ENCODE peak calls at places on chromosomes 12 and 14, in four cellular contexts. One of them, this sample, is unnamed.

GRCh38 chr12:92078167-92079053 is 67.2 kb downstream of the BTG1 start:
- DNase-seq in posterior vena cava: no peak
- DNase-seq in AML-193: peak; percentile 32
- DNase-seq in iris pigment epithelial cell: peak; percentile 95
- DNase-seq in this sample: no peak

GRCh38 chr12:48027183-48028002 is 23.1 kb upstream of the COL2A1 start:
- DNase-seq in posterior vena cava: no peak
- DNase-seq in iris pigment epithelial cell: no peak
- DNase-seq in AML-193: no peak
- DNase-seq in this sample: peak; percentile 49

GRCh38 chr12:121894633-121895032 is 6.0 kb downstream of the PSMD9 start:
- DNase-seq in iris pigment epithelial cell: peak; percentile 69
- DNase-seq in AML-193: peak; percentile 11
- DNase-seq in posterior vena cava: no peak
- DNase-seq in this sample: no peak

GRCh38 chr14:36553650-36554260 is 28.7 kb downstream of the NKX2-8 start:
- DNase-seq in posterior vena cava: no peak
- DNase-seq in AML-193: peak; percentile 1
- DNase-seq in iris pigment epithelial cell: peak; percentile 63
- DNase-seq in this sample: no peak

GRCh38 chr12:3933074-3933818 is 60.0 kb upstream of the PARP11 start:
- DNase-seq in iris pigment epithelial cell: no peak
- DNase-seq in AML-193: no peak
- DNase-seq in posterior vena cava: no peak
- DNase-seq in this sample: no peak

GRCh38 chr14:75497191-75497590 is 25.1 kb upstream of the BATF start:
- DNase-seq in iris pigment epithelial cell: no peak
- DNase-seq in AML-193: peak; percentile 16
- DNase-seq in posterior vena cava: no peak
- DNase-seq in this sample: peak; percentile 40

GRCh38 chr12:75738486-75738885 is 227.1 kb upstream of the KRR1 start:
- DNase-seq in iris pigment epithelial cell: peak; percentile 35
- DNase-seq in posterior vena cava: no peak
- DNase-seq in AML-193: no peak
- DNase-seq in this sample: no peak

GRCh38 chr12:7797698-7798398 is 8.6 kb downstream of the NANOG start:
- DNase-seq in iris pigment epithelial cell: peak; percentile 31
- DNase-seq in posterior vena cava: no peak
- DNase-seq in AML-193: no peak
- DNase-seq in this sample: no peak

GRCh38 chr12:67482751-67483661 is 165.5 kb upstream of the DYRK2 start:
- DNase-seq in iris pigment epithelial cell: peak; percentile 52
- DNase-seq in posterior vena cava: peak; percentile 84
- DNase-seq in AML-193: no peak
- DNase-seq in this sample: no peak

GRCh38 chr12:52715416-52715815 is 12.1 kb upstream of the KRT77 start:
- DNase-seq in posterior vena cava: peak; percentile 62
- DNase-seq in AML-193: no peak
- DNase-seq in iris pigment epithelial cell: no peak
- DNase-seq in this sample: no peak

GRCh38 chr12:125276567-125276966 is 211.3 kb downstream of the AACS start:
- DNase-seq in posterior vena cava: peak; percentile 29
- DNase-seq in AML-193: no peak
- DNase-seq in iris pigment epithelial cell: no peak
- DNase-seq in this sample: no peak

GRCh38 chr12:105256921-105257320 is 20.9 kb upstream of the APPL2 start:
- DNase-seq in iris pigment epithelial cell: peak; percentile 83
- DNase-seq in posterior vena cava: no peak
- DNase-seq in AML-193: no peak
- DNase-seq in this sample: no peak

GRCh38 chr12:113862570-113863454 is 103.3 kb downstream of the RBM19 start:
- DNase-seq in iris pigment epithelial cell: peak; percentile 79
- DNase-seq in AML-193: no peak
- DNase-seq in posterior vena cava: no peak
- DNase-seq in this sample: no peak

GRCh38 chr14:73502017-73502619 is 11.4 kb downstream of the RIOX1 start:
- DNase-seq in AML-193: no peak
- DNase-seq in iris pigment epithelial cell: peak; percentile 16
- DNase-seq in posterior vena cava: no peak
- DNase-seq in this sample: no peak

GRCh38 chr14:105385322-105385637 is 13.1 kb upstream of the TEX22 start:
- DNase-seq in AML-193: no peak
- DNase-seq in iris pigment epithelial cell: no peak
- DNase-seq in posterior vena cava: peak; percentile 42
- DNase-seq in this sample: no peak

GRCh38 chr12:103930787-103931536 is 752 bp downstream of the HSP90B1 start:
- DNase-seq in AML-193: peak; percentile 23
- DNase-seq in posterior vena cava: peak; percentile 82
- DNase-seq in iris pigment epithelial cell: peak; percentile 55
- DNase-seq in this sample: no peak

GRCh38 chr12:55652352-55652751 is 15.7 kb downstream of the OR10P1 start:
- DNase-seq in AML-193: no peak
- DNase-seq in posterior vena cava: no peak
- DNase-seq in iris pigment epithelial cell: no peak
- DNase-seq in this sample: no peak

GRCh38 chr14:90726656-90727055 is 89.6 kb downstream of the TTC7B start:
- DNase-seq in posterior vena cava: peak; percentile 81
- DNase-seq in iris pigment epithelial cell: peak; percentile 75
- DNase-seq in AML-193: no peak
- DNase-seq in this sample: no peak

GRCh38 chr12:116481726-116482125 is 77.5 kb upstream of the MAP1LC3B2 start:
- DNase-seq in AML-193: no peak
- DNase-seq in posterior vena cava: no peak
- DNase-seq in iris pigment epithelial cell: no peak
- DNase-seq in this sample: no peak

GRCh38 chr12:86550222-86551145 is 294.3 kb upstream of the MGAT4C start:
- DNase-seq in AML-193: no peak
- DNase-seq in iris pigment epithelial cell: no peak
- DNase-seq in posterior vena cava: no peak
- DNase-seq in this sample: no peak

GRCh38 chr12:8687846-8688601 is 9.8 kb upstream of the RIMKLB start:
- DNase-seq in posterior vena cava: no peak
- DNase-seq in AML-193: peak; percentile 40
- DNase-seq in iris pigment epithelial cell: peak; percentile 89
- DNase-seq in this sample: no peak

GRCh38 chr12:66638666-66639065 is 40.2 kb downstream of the GRIP1 start:
- DNase-seq in iris pigment epithelial cell: no peak
- DNase-seq in AML-193: no peak
- DNase-seq in posterior vena cava: no peak
- DNase-seq in this sample: no peak

GRCh38 chr12:129844662-129845061 is 59.2 kb downstream of the TMEM132D start:
- DNase-seq in AML-193: no peak
- DNase-seq in iris pigment epithelial cell: peak; percentile 8
- DNase-seq in posterior vena cava: no peak
- DNase-seq in this sample: no peak

GRCh38 chr12:32125455-32126084 is 18.9 kb downstream of the BICD1 start:
- DNase-seq in AML-193: no peak
- DNase-seq in posterior vena cava: no peak
- DNase-seq in iris pigment epithelial cell: peak; percentile 66
- DNase-seq in this sample: no peak